ENCODE peak calls at places on chromosomes 11 and 22, in five cellular contexts. One of them, this sample, is unnamed.

GRCh38 chr11:68128682-68129327 is 7.6 kb upstream of the CHKA start:
- DNase-seq in transverse colon: peak; percentile 68
- DNase-seq in breast epithelium: no peak
- DNase-seq in HCT116: no peak
- DNase-seq in SK-N-SH: peak; percentile 59
- DNase-seq in this sample: no peak

GRCh38 chr22:40512426-40513136 is 123.9 kb downstream of the MRTFA start:
- DNase-seq in HCT116: no peak
- DNase-seq in transverse colon: no peak
- DNase-seq in breast epithelium: no peak
- DNase-seq in SK-N-SH: no peak
- DNase-seq in this sample: no peak

GRCh38 chr11:100963375-100963774 is 166.2 kb downstream of the PGR start:
- DNase-seq in breast epithelium: no peak
- DNase-seq in SK-N-SH: no peak
- DNase-seq in transverse colon: no peak
- DNase-seq in HCT116: no peak
- DNase-seq in this sample: no peak

GRCh38 chr22:41261541-41262249 is 21.0 kb upstream of the CHADL start:
- DNase-seq in HCT116: no peak
- DNase-seq in breast epithelium: peak; percentile 72
- DNase-seq in transverse colon: no peak
- DNase-seq in SK-N-SH: no peak
- DNase-seq in this sample: no peak

GRCh38 chr11:38460901-38461300 is 1862.9 kb upstream of the RAG2 start:
- DNase-seq in HCT116: no peak
- DNase-seq in SK-N-SH: no peak
- DNase-seq in breast epithelium: peak; percentile 56
- DNase-seq in transverse colon: no peak
- DNase-seq in this sample: no peak

GRCh38 chr11:36427079-36427478 is 83.0 kb downstream of the TRAF6 start:
- DNase-seq in HCT116: no peak
- DNase-seq in SK-N-SH: no peak
- DNase-seq in breast epithelium: no peak
- DNase-seq in transverse colon: no peak
- DNase-seq in this sample: no peak

GRCh38 chr11:111046291-111046690 is 199.2 kb upstream of the POU2AF2 start:
- DNase-seq in transverse colon: no peak
- DNase-seq in HCT116: no peak
- DNase-seq in breast epithelium: no peak
- DNase-seq in SK-N-SH: peak; percentile 29
- DNase-seq in this sample: no peak

GRCh38 chr22:44999687-45000086 is 10.1 kb downstream of the PHF21B start:
- DNase-seq in breast epithelium: no peak
- DNase-seq in transverse colon: no peak
- DNase-seq in SK-N-SH: no peak
- DNase-seq in HCT116: no peak
- DNase-seq in this sample: no peak

GRCh38 chr22:49534386-49534785 is 293.3 kb downstream of the BRD1 start:
- DNase-seq in HCT116: no peak
- DNase-seq in transverse colon: no peak
- DNase-seq in SK-N-SH: no peak
- DNase-seq in breast epithelium: peak; percentile 7
- DNase-seq in this sample: no peak

GRCh38 chr11:114606003-114606801 is 10.6 kb upstream of the NXPE4 start:
- DNase-seq in SK-N-SH: no peak
- DNase-seq in transverse colon: no peak
- DNase-seq in HCT116: no peak
- DNase-seq in breast epithelium: no peak
- DNase-seq in this sample: peak; percentile 66

GRCh38 chr11:554824-555499 is 5.6 kb downstream of the LMNTD2 start:
- DNase-seq in breast epithelium: no peak
- DNase-seq in HCT116: peak; percentile 44
- DNase-seq in SK-N-SH: peak; percentile 92
- DNase-seq in transverse colon: peak; percentile 81
- DNase-seq in this sample: no peak

GRCh38 chr11:35126000-35126878 is 12.7 kb upstream of the CD44 start:
- DNase-seq in SK-N-SH: no peak
- DNase-seq in transverse colon: no peak
- DNase-seq in breast epithelium: no peak
- DNase-seq in HCT116: no peak
- DNase-seq in this sample: no peak

GRCh38 chr11:122215244-122215992 is 99.4 kb upstream of the BLID start:
- DNase-seq in SK-N-SH: peak; percentile 88
- DNase-seq in transverse colon: peak; percentile 48
- DNase-seq in HCT116: peak; percentile 51
- DNase-seq in breast epithelium: peak; percentile 57
- DNase-seq in this sample: no peak

GRCh38 chr11:79198898-79199250 is 242.0 kb downstream of the TENM4 start:
- DNase-seq in HCT116: no peak
- DNase-seq in SK-N-SH: no peak
- DNase-seq in breast epithelium: no peak
- DNase-seq in transverse colon: no peak
- DNase-seq in this sample: no peak

GRCh38 chr22:38707346-38707745 is 1.6 kb downstream of the GTPBP1 start:
- DNase-seq in breast epithelium: no peak
- DNase-seq in transverse colon: no peak
- DNase-seq in HCT116: no peak
- DNase-seq in SK-N-SH: no peak
- DNase-seq in this sample: no peak

GRCh38 chr11:44464741-44465140 is 100.7 kb upstream of the CD82 start:
- DNase-seq in SK-N-SH: no peak
- DNase-seq in transverse colon: no peak
- DNase-seq in breast epithelium: no peak
- DNase-seq in HCT116: peak; percentile 53
- DNase-seq in this sample: no peak

GRCh38 chr22:23248583-23248982 is 68.3 kb downstream of the BCR start:
- DNase-seq in breast epithelium: no peak
- DNase-seq in SK-N-SH: no peak
- DNase-seq in transverse colon: no peak
- DNase-seq in HCT116: no peak
- DNase-seq in this sample: no peak

GRCh38 chr11:77517226-77517625 is 43.3 kb upstream of the PAK1 start:
- DNase-seq in transverse colon: no peak
- DNase-seq in SK-N-SH: no peak
- DNase-seq in breast epithelium: no peak
- DNase-seq in HCT116: no peak
- DNase-seq in this sample: no peak

GRCh38 chr22:31122532-31123291 is at the start of gene INPP5J:
- DNase-seq in transverse colon: peak; percentile 80
- DNase-seq in SK-N-SH: peak; percentile 90
- DNase-seq in HCT116: peak; percentile 44
- DNase-seq in breast epithelium: no peak
- DNase-seq in this sample: no peak

GRCh38 chr11:7020183-7020917 is at the start of the genes NLRP14 and ZNF214:
- DNase-seq in HCT116: peak; percentile 75
- DNase-seq in transverse colon: peak; percentile 94
- DNase-seq in breast epithelium: peak; percentile 92
- DNase-seq in SK-N-SH: peak; percentile 92
- DNase-seq in this sample: peak; percentile 97

DNA sequence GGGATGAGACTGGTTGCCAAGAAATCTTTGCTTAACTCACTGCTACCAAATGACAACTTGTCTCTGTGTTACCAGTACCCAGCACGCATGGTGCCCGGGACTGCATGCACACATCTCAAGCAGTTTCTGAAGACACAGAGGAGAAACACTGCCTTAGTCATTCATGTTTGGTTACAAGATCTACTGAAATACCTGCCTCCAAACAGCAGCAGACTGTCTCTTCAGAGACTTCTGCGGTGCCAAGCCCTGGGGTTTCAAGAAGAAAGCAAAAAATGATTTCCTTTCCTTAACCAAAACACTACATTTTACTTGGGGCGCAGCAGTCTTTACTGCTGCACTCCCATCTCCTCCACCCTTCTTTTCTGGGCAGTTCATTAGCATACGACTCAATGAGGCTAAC is 4.2 kb downstream of the NAP1L4 start:
- DNase-seq in SK-N-SH: no peak
- DNase-seq in breast epithelium: no peak
- DNase-seq in transverse colon: no peak
- DNase-seq in HCT116: no peak
- DNase-seq in this sample: no peak
- H3K4me3 ChIP-seq in SK-N-SH: no peak overlapping the region
- H3K4me3 ChIP-seq in breast epithelium: peak overlapping the region; percentile 78
- H3K4me3 ChIP-seq in transverse colon: peak overlapping the region; percentile 88
- H3K4me3 ChIP-seq in HCT116: no peak overlapping the region
- H3K4me3 ChIP-seq in this sample: no peak overlapping the region

GRCh38 chr11:70825893-70826540 is 426.4 kb downstream of the SHANK2 start:
- DNase-seq in SK-N-SH: peak; percentile 54
- DNase-seq in HCT116: no peak
- DNase-seq in transverse colon: no peak
- DNase-seq in breast epithelium: no peak
- DNase-seq in this sample: no peak

GRCh38 chr11:70826950-70827349 is 425.4 kb downstream of the SHANK2 start:
- DNase-seq in breast epithelium: no peak
- DNase-seq in HCT116: no peak
- DNase-seq in transverse colon: no peak
- DNase-seq in SK-N-SH: peak; percentile 67
- DNase-seq in this sample: no peak

GRCh38 chr11:70826541-70826943 is 425.8 kb downstream of the SHANK2 start:
- DNase-seq in breast epithelium: no peak
- DNase-seq in SK-N-SH: peak; percentile 83
- DNase-seq in HCT116: no peak
- DNase-seq in transverse colon: no peak
- DNase-seq in this sample: no peak

GRCh38 chr11:70823771-70824170 is 425.4 kb downstream of the CTTN start:
- DNase-seq in SK-N-SH: no peak
- DNase-seq in breast epithelium: no peak
- DNase-seq in HCT116: no peak
- DNase-seq in transverse colon: no peak
- DNase-seq in this sample: no peak

GRCh38 chr11:70824590-70825300 is 426.4 kb downstream of the CTTN start:
- DNase-seq in SK-N-SH: peak; percentile 47
- DNase-seq in transverse colon: no peak
- DNase-seq in HCT116: no peak
- DNase-seq in breast epithelium: no peak
- DNase-seq in this sample: no peak
- H3K27me3 ChIP-seq in SK-N-SH: no peaks in the 10 kb centered on the region
- H3K27me3 ChIP-seq in transverse colon: no peaks in the 10 kb centered on the region
- H3K27me3 ChIP-seq in HCT116: no peaks in the 10 kb centered on the region
- H3K27me3 ChIP-seq in breast epithelium: no peaks in the 10 kb centered on the region
- H3K27me3 ChIP-seq in this sample: peaks cover 15% of the 10 kb centered on the region

GRCh38 chr11:117271208-117271607 is 19.9 kb upstream of the BACE1-AS start:
- DNase-seq in transverse colon: no peak
- DNase-seq in SK-N-SH: no peak
- DNase-seq in breast epithelium: no peak
- DNase-seq in HCT116: no peak
- DNase-seq in this sample: no peak
- TF ChIP-seq POLR2AphosphoS5 in transverse colon: no peak
- TF ChIP-seq POLR2AphosphoS5 in SK-N-SH: no peak
- TF ChIP-seq POLR2AphosphoS5 in breast epithelium: no peak
- TF ChIP-seq POLR2AphosphoS5 in HCT116: no peak
- TF ChIP-seq POLR2AphosphoS5 in this sample: no peak

DNA sequence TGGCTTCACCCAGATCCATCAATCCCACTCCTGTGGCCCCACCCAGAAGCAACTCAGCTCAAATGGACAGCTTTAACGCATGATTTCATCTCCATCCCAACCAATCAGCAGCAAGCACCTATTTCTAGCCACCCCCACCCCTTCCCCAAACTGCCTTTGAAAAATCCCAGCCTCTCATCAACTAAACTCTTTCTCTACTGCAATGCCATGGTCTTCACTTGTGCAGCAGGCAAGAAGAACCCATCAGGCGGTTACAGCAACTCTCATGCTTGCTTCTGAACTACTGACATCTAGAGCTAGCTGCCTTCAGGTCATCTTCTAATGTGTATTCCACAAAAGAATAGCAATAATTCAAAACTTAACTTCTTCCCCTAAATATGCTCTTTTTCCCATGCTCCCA is 42.1 kb upstream of the STK33 start:
- DNase-seq in transverse colon: no peak
- DNase-seq in breast epithelium: no peak
- DNase-seq in HCT116: no peak
- DNase-seq in SK-N-SH: no peak
- DNase-seq in this sample: no peak
- H3K4me3 ChIP-seq in transverse colon: no peak overlapping the region
- H3K4me3 ChIP-seq in breast epithelium: no peak overlapping the region
- H3K4me3 ChIP-seq in HCT116: no peak overlapping the region
- H3K4me3 ChIP-seq in SK-N-SH: no peak overlapping the region
- H3K4me3 ChIP-seq in this sample: no peak overlapping the region

GRCh38 chr11:124839972-124840621 is 25.1 kb upstream of the ROBO3 start:
- DNase-seq in transverse colon: no peak
- DNase-seq in breast epithelium: no peak
- DNase-seq in SK-N-SH: no peak
- DNase-seq in HCT116: no peak
- DNase-seq in this sample: no peak
- H3K27me3 ChIP-seq in transverse colon: peaks cover 79% of the 10 kb centered on the region
- H3K27me3 ChIP-seq in breast epithelium: peaks cover 10% of the 10 kb centered on the region
- H3K27me3 ChIP-seq in SK-N-SH: peaks cover 25% of the 10 kb centered on the region
- H3K27me3 ChIP-seq in HCT116: peaks cover 26% of the 10 kb centered on the region
- H3K27me3 ChIP-seq in this sample: peaks cover 63% of the 10 kb centered on the region

GRCh38 chr11:70117567-70118194 is 39.6 kb downstream of the ANO1 start:
- DNase-seq in breast epithelium: no peak
- DNase-seq in transverse colon: no peak
- DNase-seq in SK-N-SH: no peak
- DNase-seq in HCT116: no peak
- DNase-seq in this sample: no peak

GRCh38 chr11:70115778-70116177 is 37.7 kb downstream of the ANO1 start:
- DNase-seq in transverse colon: no peak
- DNase-seq in SK-N-SH: no peak
- DNase-seq in breast epithelium: no peak
- DNase-seq in HCT116: no peak
- DNase-seq in this sample: no peak

GRCh38 chr11:70118642-70119041 is 40.5 kb downstream of the ANO1 start:
- DNase-seq in HCT116: no peak
- DNase-seq in breast epithelium: no peak
- DNase-seq in SK-N-SH: no peak
- DNase-seq in transverse colon: no peak
- DNase-seq in this sample: no peak

GRCh38 chr11:70119502-70119901 is 41.4 kb downstream of the ANO1 start:
- DNase-seq in transverse colon: no peak
- DNase-seq in HCT116: no peak
- DNase-seq in SK-N-SH: no peak
- DNase-seq in breast epithelium: no peak
- DNase-seq in this sample: no peak

DNA sequence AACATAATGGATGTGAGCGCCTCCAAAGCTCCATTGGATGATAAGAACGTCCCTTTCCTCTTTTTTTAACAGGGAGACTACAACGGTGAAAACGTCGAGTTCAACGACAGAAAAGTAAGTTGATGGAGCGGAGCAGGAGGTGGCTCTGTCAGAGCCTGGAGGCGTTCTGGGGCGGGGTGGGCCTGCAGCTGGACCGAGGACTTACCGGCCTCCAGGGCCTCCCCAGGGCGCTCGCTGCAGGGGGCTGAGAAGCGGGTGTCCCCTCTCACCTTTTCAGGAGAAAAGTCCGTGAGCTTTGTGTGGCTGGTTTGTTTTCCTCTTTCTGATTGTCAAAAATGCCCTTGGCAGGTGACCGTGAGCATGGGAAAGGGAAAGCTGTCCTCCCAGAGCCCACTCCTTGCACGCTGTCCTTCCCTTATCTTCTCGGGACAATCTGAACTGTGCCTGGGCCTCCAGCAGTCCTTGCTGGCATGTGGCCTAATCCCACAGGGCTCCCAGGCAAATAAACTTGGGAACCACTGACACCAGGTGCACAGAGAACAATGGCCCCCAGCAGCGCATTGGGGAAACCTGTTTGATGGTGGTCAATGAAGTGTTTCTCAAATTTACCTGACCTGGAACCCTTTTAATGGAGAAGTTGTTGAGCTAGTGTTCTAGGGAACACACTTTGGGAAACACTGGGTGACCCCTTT is 38.4 kb downstream of the ANO1 start:
- DNase-seq in transverse colon: no peak
- DNase-seq in HCT116: no peak
- DNase-seq in SK-N-SH: no peak
- DNase-seq in breast epithelium: peak; percentile 79
- DNase-seq in this sample: no peak
- TF ChIP-seq POLR2AphosphoS5 in transverse colon: no peak
- TF ChIP-seq POLR2AphosphoS5 in HCT116: no peak
- TF ChIP-seq POLR2AphosphoS5 in SK-N-SH: no peak
- TF ChIP-seq POLR2AphosphoS5 in breast epithelium: no peak
- TF ChIP-seq POLR2AphosphoS5 in this sample: no peak